ENCODE peak calls at places on chromosome 4, in seven cellular contexts. L is activated CD4-positive, alpha-beta T cell treated with anti-CD3 and anti-CD28 coated beads, Interleukin-2, amount 10 ng/mL, durations not matched to agents 7 days and 5 days; K is Calu3; Z is H54; H is stimulated activated CD4-positive, alpha-beta T cell treated with anti-CD3 and anti-CD28 coated beads, Interleukin-2, amount 100 ng/mL, for 48 hours; D is activated T-cell treated with anti-CD3 and anti-CD28 coated beads, Interleukin-2, amount 50 U/mL, for 1 hour; O is left cardiac atrium. E is an unnamed sample.

GRCh38 chr4:180363817-180364216 is 1879.4 kb upstream of the TENM3 start:
- DNase-seq in L (no peak), K (no peak), Z (no peak), H (no peak), D (no peak), O (no peak), E (no peak)

GRCh38 chr4:7108660-7109059 is 40.8 kb upstream of the GRPEL1 start:
- DNase-seq in L (no peak), K (no peak), Z (no peak), H (no peak), D (no peak), O (no peak), E (no peak)

GRCh38 chr4:153113061-153113837 is 91.0 kb upstream of the TRIM2 start:
- DNase-seq in L (peak), K (no peak), Z (no peak), H (no peak), D (no peak), O (no peak), E (no peak)

GRCh38 chr4:93237526-93237925 is 591.0 kb upstream of the ATOH1 start:
- DNase-seq in L (no peak), K (no peak), Z (no peak), H (no peak), D (no peak), O (no peak), E (no peak)

GRCh38 chr4:135775909-135776308 is 1574.3 kb upstream of the PABPC4L start:
- DNase-seq in L (no peak), K (no peak), Z (no peak), H (no peak), D (no peak), O (no peak), E (no peak)

GRCh38 chr4:87354168-87355102 is 31.8 kb upstream of the HSD17B13 start:
- DNase-seq in L (no peak), K (no peak), Z (no peak), H (no peak), D (no peak), O (no peak), E (no peak)

GRCh38 chr4:77734928-77735327 is 84.2 kb downstream of the CNOT6L start:
- DNase-seq in L (peak), K (peak), Z (peak), H (peak), D (no peak), O (no peak), E (no peak)

GRCh38 chr4:106371166-106371565 is 2.6 kb upstream of the GIMD1 start:
- DNase-seq in L (no peak), K (no peak), Z (no peak), H (no peak), D (no peak), O (no peak), E (no peak)

GRCh38 chr4:153792893-153793227 is 4.0 kb upstream of the SFRP2 start:
- DNase-seq in L (no peak), K (no peak), Z (no peak), H (no peak), D (no peak), O (no peak), E (no peak)

GRCh38 chr4:112082954-112083586 is 62.2 kb upstream of the FAM241A start:
- DNase-seq in L (no peak), K (peak), Z (peak), H (no peak), D (no peak), O (no peak), E (no peak)

GRCh38 chr4:4323705-4324534 is 33.9 kb downstream of the ZBTB49 start:
- DNase-seq in L (no peak), K (no peak), Z (no peak), H (no peak), D (no peak), O (no peak), E (no peak)

GRCh38 chr4:168167714-168168284 is 75.5 kb downstream of the ANXA10 start:
- DNase-seq in L (no peak), K (no peak), Z (no peak), H (no peak), D (no peak), O (no peak), E (no peak)

GRCh38 chr4:13522282-13523104 is 21.8 kb downstream of the NKX3-2 start:
- DNase-seq in L (no peak), K (no peak), Z (no peak), H (no peak), D (no peak), O (no peak), E (no peak)

GRCh38 chr4:53775381-53775780 is 184.1 kb upstream of the LNX1 start:
- DNase-seq in L (no peak), K (no peak), Z (no peak), H (no peak), D (no peak), O (no peak), E (no peak)

GRCh38 chr4:100635899-100636298 is 118.1 kb upstream of the EMCN start:
- DNase-seq in L (no peak), K (no peak), Z (no peak), H (no peak), D (no peak), O (no peak), E (no peak)

GRCh38 chr4:76781698-76782595 is 116.0 kb downstream of the SOWAHB start:
- DNase-seq in L (no peak), K (no peak), Z (peak), H (no peak), D (no peak), O (no peak), E (no peak)

E was measured in left ventricle myocardium inferior.